ENCODE peak calls at places on chromosomes 5 and 9, in ten cellular contexts. One of them, this sample, is unnamed.

GRCh38 chr5:62593331-62593730 is 14.7 kb downstream of the LRRC70 start:
- DNase-seq in GM06990: no peak
- DNase-seq in bronchial epithelial cell: peak
- DNase-seq in PC-3: no peak
- DNase-seq in HCT116: no peak
- DNase-seq in omental fat pad: no peak
- DNase-seq in activated CD8-positive, alpha-beta T cell treated with anti-CD3 and anti-CD28 coated beads for 36 hours: no peak
- DNase-seq in GM12865: no peak
- DNase-seq in tibial artery: no peak
- DNase-seq in colonic mucosa: no peak
- DNase-seq in this sample: peak

GRCh38 chr9:81031422-81032029 is 657.8 kb downstream of the TLE1 start:
- DNase-seq in GM06990: no peak
- DNase-seq in bronchial epithelial cell: peak
- DNase-seq in omental fat pad: no peak
- DNase-seq in PC-3: no peak
- DNase-seq in activated CD8-positive, alpha-beta T cell treated with anti-CD3 and anti-CD28 coated beads for 36 hours: no peak
- DNase-seq in HCT116: no peak
- DNase-seq in colonic mucosa: no peak
- DNase-seq in tibial artery: no peak
- DNase-seq in GM12865: no peak
- DNase-seq in this sample: no peak

GRCh38 chr5:150303070-150303595 is 428 bp upstream of the ARSI start:
- DNase-seq in activated CD8-positive, alpha-beta T cell treated with anti-CD3 and anti-CD28 coated beads for 36 hours: no peak
- DNase-seq in bronchial epithelial cell: no peak
- DNase-seq in GM06990: no peak
- DNase-seq in HCT116: no peak
- DNase-seq in GM12865: no peak
- DNase-seq in tibial artery: no peak
- DNase-seq in PC-3: no peak
- DNase-seq in omental fat pad: no peak
- DNase-seq in colonic mucosa: no peak
- DNase-seq in this sample: peak

GRCh38 chr5:173515526-173515925 is 100.9 kb downstream of the BOD1 start:
- DNase-seq in colonic mucosa: no peak
- DNase-seq in activated CD8-positive, alpha-beta T cell treated with anti-CD3 and anti-CD28 coated beads for 36 hours: no peak
- DNase-seq in bronchial epithelial cell: peak
- DNase-seq in GM06990: no peak
- DNase-seq in PC-3: peak
- DNase-seq in tibial artery: no peak
- DNase-seq in HCT116: no peak
- DNase-seq in omental fat pad: no peak
- DNase-seq in GM12865: no peak
- DNase-seq in this sample: peak

GRCh38 chr5:113518884-113519283 is 5.4 kb downstream of the YTHDC2 start:
- DNase-seq in GM12865: no peak
- DNase-seq in GM06990: no peak
- DNase-seq in tibial artery: no peak
- DNase-seq in HCT116: no peak
- DNase-seq in activated CD8-positive, alpha-beta T cell treated with anti-CD3 and anti-CD28 coated beads for 36 hours: no peak
- DNase-seq in colonic mucosa: no peak
- DNase-seq in PC-3: no peak
- DNase-seq in omental fat pad: no peak
- DNase-seq in bronchial epithelial cell: no peak
- DNase-seq in this sample: no peak

GRCh38 chr5:157029457-157029856 is 29.5 kb downstream of the HAVCR1 start:
- DNase-seq in PC-3: no peak
- DNase-seq in GM12865: peak
- DNase-seq in bronchial epithelial cell: no peak
- DNase-seq in colonic mucosa: no peak
- DNase-seq in tibial artery: no peak
- DNase-seq in HCT116: no peak
- DNase-seq in GM06990: no peak
- DNase-seq in activated CD8-positive, alpha-beta T cell treated with anti-CD3 and anti-CD28 coated beads for 36 hours: no peak
- DNase-seq in omental fat pad: no peak
- DNase-seq in this sample: no peak

GRCh38 chr5:141356133-141356532 is 1.3 kb downstream of the PCDHGA4 start:
- DNase-seq in GM12865: no peak
- DNase-seq in colonic mucosa: no peak
- DNase-seq in bronchial epithelial cell: no peak
- DNase-seq in omental fat pad: no peak
- DNase-seq in GM06990: no peak
- DNase-seq in HCT116: no peak
- DNase-seq in tibial artery: no peak
- DNase-seq in PC-3: no peak
- DNase-seq in activated CD8-positive, alpha-beta T cell treated with anti-CD3 and anti-CD28 coated beads for 36 hours: no peak
- DNase-seq in this sample: no peak

GRCh38 chr9:818958-819357 is 22.5 kb upstream of the DMRT1 start:
- DNase-seq in GM06990: no peak
- DNase-seq in PC-3: no peak
- DNase-seq in colonic mucosa: no peak
- DNase-seq in tibial artery: no peak
- DNase-seq in bronchial epithelial cell: no peak
- DNase-seq in activated CD8-positive, alpha-beta T cell treated with anti-CD3 and anti-CD28 coated beads for 36 hours: no peak
- DNase-seq in HCT116: no peak
- DNase-seq in GM12865: no peak
- DNase-seq in omental fat pad: no peak
- DNase-seq in this sample: no peak

GRCh38 chr5:74394924-74395880 is 245.3 kb downstream of the ENC1 start:
- DNase-seq in GM06990: no peak
- DNase-seq in activated CD8-positive, alpha-beta T cell treated with anti-CD3 and anti-CD28 coated beads for 36 hours: no peak
- DNase-seq in colonic mucosa: no peak
- DNase-seq in HCT116: no peak
- DNase-seq in GM12865: peak
- DNase-seq in tibial artery: no peak
- DNase-seq in omental fat pad: no peak
- DNase-seq in PC-3: peak
- DNase-seq in bronchial epithelial cell: peak
- DNase-seq in this sample: no peak

GRCh38 chr5:74396913-74397606 is 243.5 kb downstream of the ENC1 start:
- DNase-seq in GM12865: no peak
- DNase-seq in PC-3: no peak
- DNase-seq in omental fat pad: no peak
- DNase-seq in tibial artery: no peak
- DNase-seq in activated CD8-positive, alpha-beta T cell treated with anti-CD3 and anti-CD28 coated beads for 36 hours: no peak
- DNase-seq in bronchial epithelial cell: no peak
- DNase-seq in HCT116: no peak
- DNase-seq in colonic mucosa: no peak
- DNase-seq in GM06990: no peak
- DNase-seq in this sample: peak

GRCh38 chr5:74393943-74394342 is 246.6 kb downstream of the ENC1 start:
- DNase-seq in activated CD8-positive, alpha-beta T cell treated with anti-CD3 and anti-CD28 coated beads for 36 hours: no peak
- DNase-seq in HCT116: no peak
- DNase-seq in tibial artery: no peak
- DNase-seq in PC-3: no peak
- DNase-seq in colonic mucosa: no peak
- DNase-seq in GM12865: peak
- DNase-seq in bronchial epithelial cell: no peak
- DNase-seq in GM06990: no peak
- DNase-seq in omental fat pad: no peak
- DNase-seq in this sample: no peak

GRCh38 chr5:74392698-74393431 is 247.7 kb downstream of the ENC1 start:
- DNase-seq in GM06990: no peak
- DNase-seq in omental fat pad: no peak
- DNase-seq in bronchial epithelial cell: peak
- DNase-seq in activated CD8-positive, alpha-beta T cell treated with anti-CD3 and anti-CD28 coated beads for 36 hours: no peak
- DNase-seq in tibial artery: no peak
- DNase-seq in PC-3: peak
- DNase-seq in GM12865: no peak
- DNase-seq in HCT116: no peak
- DNase-seq in colonic mucosa: no peak
- DNase-seq in this sample: peak

DNA sequence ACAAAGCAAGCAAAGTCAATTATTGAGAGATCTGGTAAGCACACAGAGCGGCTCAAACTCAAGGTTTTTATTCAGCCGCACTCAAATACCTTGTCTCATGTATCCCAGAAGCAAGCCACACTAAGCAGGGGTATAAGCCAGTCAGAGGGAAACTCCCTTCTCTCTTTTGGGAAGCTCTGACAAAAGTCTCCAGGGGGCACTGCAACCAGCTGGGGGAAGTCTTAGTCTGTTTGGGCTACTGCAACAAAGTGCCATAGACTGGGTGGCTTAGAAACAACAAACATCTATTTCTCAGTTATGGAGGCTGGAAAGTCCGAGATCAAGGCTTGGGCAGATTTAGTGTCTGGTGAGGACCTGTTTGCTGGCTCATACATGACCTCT is 246.0 kb downstream of the ENC1 start:
- DNase-seq in tibial artery: no peak
- DNase-seq in HCT116: no peak
- DNase-seq in GM12865: peak
- DNase-seq in PC-3: no peak
- DNase-seq in omental fat pad: no peak
- DNase-seq in colonic mucosa: no peak
- DNase-seq in activated CD8-positive, alpha-beta T cell treated with anti-CD3 and anti-CD28 coated beads for 36 hours: no peak
- DNase-seq in GM06990: no peak
- DNase-seq in bronchial epithelial cell: no peak
- DNase-seq in this sample: no peak
- TF ChIP-seq CTCF in tibial artery: no peak
- TF ChIP-seq CTCF in HCT116: peak
- TF ChIP-seq CTCF in GM12865: no peak
- TF ChIP-seq CTCF in PC-3: peak
- TF ChIP-seq CTCF in omental fat pad: no peak
- TF ChIP-seq CTCF in colonic mucosa: no peak
- TF ChIP-seq CTCF in activated CD8-positive, alpha-beta T cell treated with anti-CD3 and anti-CD28 coated beads for 36 hours: no peak
- TF ChIP-seq CTCF in GM06990: peak
- TF ChIP-seq CTCF in bronchial epithelial cell: peak
- TF ChIP-seq CTCF in this sample: no peak

GRCh38 chr9:125475385-125475784 is 213.8 kb downstream of the GAPVD1 start:
- DNase-seq in GM06990: no peak
- DNase-seq in omental fat pad: no peak
- DNase-seq in PC-3: no peak
- DNase-seq in HCT116: no peak
- DNase-seq in bronchial epithelial cell: no peak
- DNase-seq in GM12865: no peak
- DNase-seq in activated CD8-positive, alpha-beta T cell treated with anti-CD3 and anti-CD28 coated beads for 36 hours: no peak
- DNase-seq in colonic mucosa: no peak
- DNase-seq in tibial artery: no peak
- DNase-seq in this sample: no peak

GRCh38 chr9:125476645-125477044 is 215.0 kb downstream of the GAPVD1 start:
- DNase-seq in tibial artery: no peak
- DNase-seq in colonic mucosa: no peak
- DNase-seq in HCT116: no peak
- DNase-seq in GM12865: no peak
- DNase-seq in GM06990: no peak
- DNase-seq in activated CD8-positive, alpha-beta T cell treated with anti-CD3 and anti-CD28 coated beads for 36 hours: no peak
- DNase-seq in bronchial epithelial cell: no peak
- DNase-seq in PC-3: no peak
- DNase-seq in omental fat pad: no peak
- DNase-seq in this sample: no peak

GRCh38 chr9:125470767-125471580 is 209.3 kb downstream of the GAPVD1 start:
- DNase-seq in PC-3: no peak
- DNase-seq in HCT116: no peak
- DNase-seq in GM06990: no peak
- DNase-seq in tibial artery: no peak
- DNase-seq in GM12865: no peak
- DNase-seq in colonic mucosa: no peak
- DNase-seq in activated CD8-positive, alpha-beta T cell treated with anti-CD3 and anti-CD28 coated beads for 36 hours: no peak
- DNase-seq in omental fat pad: no peak
- DNase-seq in bronchial epithelial cell: no peak
- DNase-seq in this sample: no peak

GRCh38 chr9:125472562-125472925 is 210.9 kb downstream of the GAPVD1 start:
- DNase-seq in colonic mucosa: no peak
- DNase-seq in HCT116: no peak
- DNase-seq in PC-3: no peak
- DNase-seq in omental fat pad: no peak
- DNase-seq in GM06990: no peak
- DNase-seq in bronchial epithelial cell: no peak
- DNase-seq in tibial artery: no peak
- DNase-seq in activated CD8-positive, alpha-beta T cell treated with anti-CD3 and anti-CD28 coated beads for 36 hours: no peak
- DNase-seq in GM12865: no peak
- DNase-seq in this sample: peak

DNA sequence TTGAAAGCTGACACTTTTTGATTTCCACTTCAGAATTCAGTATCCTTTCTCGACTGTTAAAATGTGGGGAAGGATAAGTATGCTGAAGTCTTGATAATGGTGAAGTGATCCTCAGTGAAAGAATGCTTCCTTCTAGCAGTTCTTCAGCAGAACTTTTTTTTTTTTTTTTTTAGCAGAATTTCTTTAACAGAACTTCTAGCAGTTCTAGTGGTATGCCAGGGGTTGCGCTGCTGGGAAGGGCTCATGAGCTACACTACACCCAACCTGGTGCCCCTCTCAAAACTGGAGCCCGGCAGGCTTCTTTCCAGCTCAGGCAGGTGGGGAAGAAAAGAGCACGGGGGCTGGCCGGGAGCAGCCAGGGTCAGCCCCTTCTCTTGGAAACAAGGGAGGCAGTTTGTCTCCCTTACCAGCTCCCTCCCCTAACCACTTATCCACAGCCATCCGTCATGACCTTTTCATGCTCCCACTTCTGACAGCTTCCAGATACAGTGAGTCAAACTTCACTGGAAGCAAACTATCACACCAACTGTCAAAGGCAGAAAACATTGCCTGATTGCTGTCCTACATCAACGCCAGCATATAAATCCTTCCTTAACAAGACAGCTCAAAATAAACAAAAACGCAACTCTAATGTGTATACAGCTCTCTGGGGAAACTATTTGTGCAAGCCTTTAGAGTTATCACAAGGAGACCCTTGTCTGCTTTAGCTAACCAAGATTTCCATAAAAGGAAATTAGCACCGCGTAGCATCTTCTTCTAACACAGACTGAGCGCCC is 211.5 kb downstream of the GAPVD1 start:
- DNase-seq in activated CD8-positive, alpha-beta T cell treated with anti-CD3 and anti-CD28 coated beads for 36 hours: no peak
- DNase-seq in omental fat pad: no peak
- DNase-seq in bronchial epithelial cell: peak
- DNase-seq in PC-3: no peak
- DNase-seq in colonic mucosa: no peak
- DNase-seq in GM12865: no peak
- DNase-seq in HCT116: no peak
- DNase-seq in tibial artery: no peak
- DNase-seq in GM06990: no peak
- DNase-seq in this sample: peak
- TF ChIP-seq CTCF in activated CD8-positive, alpha-beta T cell treated with anti-CD3 and anti-CD28 coated beads for 36 hours: no peak
- TF ChIP-seq CTCF in omental fat pad: no peak
- TF ChIP-seq CTCF in bronchial epithelial cell: no peak
- TF ChIP-seq CTCF in PC-3: no peak
- TF ChIP-seq CTCF in colonic mucosa: no peak
- TF ChIP-seq CTCF in GM12865: no peak
- TF ChIP-seq CTCF in HCT116: no peak
- TF ChIP-seq CTCF in tibial artery: peak
- TF ChIP-seq CTCF in GM06990: no peak
- TF ChIP-seq CTCF in this sample: peak

GRCh38 chr5:142913728-142914338 is 143.7 kb downstream of the ARHGAP26 start:
- DNase-seq in PC-3: peak
- DNase-seq in GM12865: no peak
- DNase-seq in tibial artery: no peak
- DNase-seq in bronchial epithelial cell: peak
- DNase-seq in activated CD8-positive, alpha-beta T cell treated with anti-CD3 and anti-CD28 coated beads for 36 hours: no peak
- DNase-seq in omental fat pad: no peak
- DNase-seq in GM06990: no peak
- DNase-seq in HCT116: no peak
- DNase-seq in colonic mucosa: no peak
- DNase-seq in this sample: no peak
- TF ChIP-seq CTCF in PC-3: peak
- TF ChIP-seq CTCF in GM12865: no peak
- TF ChIP-seq CTCF in tibial artery: no peak
- TF ChIP-seq CTCF in bronchial epithelial cell: peak
- TF ChIP-seq CTCF in activated CD8-positive, alpha-beta T cell treated with anti-CD3 and anti-CD28 coated beads for 36 hours: no peak
- TF ChIP-seq CTCF in omental fat pad: no peak
- TF ChIP-seq CTCF in GM06990: no peak
- TF ChIP-seq CTCF in HCT116: peak
- TF ChIP-seq CTCF in colonic mucosa: no peak
- TF ChIP-seq CTCF in this sample: no peak

GRCh38 chr5:8756498-8757084 is 789.3 kb downstream of the SEMA5A start:
- DNase-seq in bronchial epithelial cell: peak
- DNase-seq in colonic mucosa: no peak
- DNase-seq in activated CD8-positive, alpha-beta T cell treated with anti-CD3 and anti-CD28 coated beads for 36 hours: peak
- DNase-seq in omental fat pad: no peak
- DNase-seq in GM12865: peak
- DNase-seq in PC-3: peak
- DNase-seq in GM06990: no peak
- DNase-seq in tibial artery: no peak
- DNase-seq in HCT116: no peak
- DNase-seq in this sample: peak
- TF ChIP-seq CTCF in bronchial epithelial cell: peak
- TF ChIP-seq CTCF in colonic mucosa: peak
- TF ChIP-seq CTCF in activated CD8-positive, alpha-beta T cell treated with anti-CD3 and anti-CD28 coated beads for 36 hours: no peak
- TF ChIP-seq CTCF in omental fat pad: no peak
- TF ChIP-seq CTCF in GM12865: peak
- TF ChIP-seq CTCF in PC-3: peak
- TF ChIP-seq CTCF in GM06990: peak
- TF ChIP-seq CTCF in tibial artery: peak
- TF ChIP-seq CTCF in HCT116: no peak
- TF ChIP-seq CTCF in this sample: peak

This sample was measured in fibroblast of the aortic adventitia.